ENCODE peak calls at places on chromosomes 6 and 20, in seven cellular contexts. N is brain microvascular endothelial cell, J is vagina, D is A549, F is psoas muscle, S is fibroblast of lung, L is PC-3. Q is an unnamed sample.
A peak's percentile ranks its signal among the peaks of the same experiment; 100 is the strongest.

GRCh38 chr20:23108871-23109270 is 22.7 kb upstream of the CD93 start:
- DNase-seq in N (no peak), J (no peak), D (no peak), F (no peak), S (no peak), L (no peak), Q (no peak)

GRCh38 chr20:10902174-10902573 is 228.4 kb upstream of the JAG1 start:
- DNase-seq in N (no peak), J (no peak), D (no peak), F (no peak), S (no peak), L (no peak), Q (no peak)

GRCh38 chr6:111625511-111626331 is 20.0 kb upstream of the TRAF3IP2 start:
- DNase-seq in N (peak; percentile 24), J (no peak), D (no peak), F (peak; percentile 76), S (peak; percentile 71), L (no peak), Q (peak; percentile 62)

GRCh38 chr6:21665436-21666199 is 72.1 kb downstream of the SOX4 start:
- DNase-seq in N (no peak), J (no peak), D (no peak), F (peak; percentile 50), S (no peak), L (no peak), Q (no peak)

GRCh38 chr6:135159531-135159930 is 21.6 kb upstream of the MYB start:
- DNase-seq in N (no peak), J (no peak), D (no peak), F (no peak), S (no peak), L (no peak), Q (no peak)

GRCh38 chr6:1780468-1780867 is 170.8 kb downstream of the FOXC1 start:
- DNase-seq in N (no peak), J (no peak), D (no peak), F (no peak), S (no peak), L (no peak), Q (no peak)

GRCh38 chr6:26514984-26515383 is 14.9 kb downstream of the BTN1A1 start:
- DNase-seq in N (no peak), J (no peak), D (no peak), F (no peak), S (no peak), L (no peak), Q (no peak)

GRCh38 chr20:17664025-17664638 is 17.9 kb downstream of the RRBP1 start:
- DNase-seq in N (no peak), J (no peak), D (no peak), F (no peak), S (no peak), L (no peak), Q (no peak)

GRCh38 chr6:163320402-163320801 is 94.1 kb upstream of the QKI start:
- DNase-seq in N (no peak), J (no peak), D (no peak), F (no peak), S (no peak), L (no peak), Q (no peak)

GRCh38 chr20:1537731-1538058 is 19.8 kb downstream of the SIRPD start:
- DNase-seq in N (no peak), J (no peak), D (no peak), F (peak; percentile 59), S (no peak), L (no peak), Q (no peak)
- H3K4me3 ChIP-seq in N (no peak overlapping the region), J (no peak overlapping the region), D (no peak overlapping the region), F (no peak overlapping the region), S (no peak overlapping the region), L (no peak overlapping the region), Q (no peak overlapping the region)

GRCh38 chr6:117497237-117497636 is 14.8 kb downstream of the DCBLD1 start:
- DNase-seq in N (no peak), J (no peak), D (no peak), F (no peak), S (no peak), L (no peak), Q (no peak)
- H3K4me3 ChIP-seq in N (no peak overlapping the region), J (no peak overlapping the region), D (peak overlapping the region; percentile 7), F (no peak overlapping the region), S (no peak overlapping the region), L (no peak overlapping the region), Q (no peak overlapping the region)

GRCh38 chr6:44356432-44356950 is 14.0 kb downstream of the SPATS1 start:
- DNase-seq in N (no peak), J (no peak), D (no peak), F (no peak), S (no peak), L (no peak), Q (no peak)
- H3K4me3 ChIP-seq in N (no peak overlapping the region), J (no peak overlapping the region), D (no peak overlapping the region), F (no peak overlapping the region), S (no peak overlapping the region), L (no peak overlapping the region), Q (no peak overlapping the region)

GRCh38 chr6:44225579-44226325 is 2.4 kb downstream of the SLC29A1 start:
- DNase-seq in N (no peak), J (no peak), D (no peak), F (no peak), S (no peak), L (no peak), Q (no peak)
- H3K4me3 ChIP-seq in N (no peak overlapping the region), J (no peak overlapping the region), D (no peak overlapping the region), F (peak overlapping the region; percentile 71), S (no peak overlapping the region), L (no peak overlapping the region), Q (peak overlapping the region; percentile 6)

GRCh38 chr6:105136433-105137350 is 43.1 kb downstream of the POPDC3 start:
- DNase-seq in N (peak; percentile 25), J (no peak), D (peak; percentile 57), F (peak; percentile 92), S (peak; percentile 60), L (no peak), Q (no peak)
- H3K4me3 ChIP-seq in N (peak overlapping the region; percentile 77), J (peak overlapping the region; percentile 69), D (peak overlapping the region; percentile 94), F (peak overlapping the region; percentile 84), S (peak overlapping the region; percentile 83), L (no peak overlapping the region), Q (peak overlapping the region; percentile 81)

GRCh38 chr6:159510141-159510540 is 182.9 kb downstream of the SOD2 start:
- DNase-seq in N (no peak), J (no peak), D (no peak), F (no peak), S (no peak), L (no peak), Q (no peak)
- H3K4me3 ChIP-seq in N (no peak overlapping the region), J (no peak overlapping the region), D (no peak overlapping the region), F (no peak overlapping the region), S (no peak overlapping the region), L (no peak overlapping the region), Q (no peak overlapping the region)

GRCh38 chr6:170076466-170077165 is 214.3 kb downstream of the DLL1 start:
- DNase-seq in N (no peak), J (no peak), D (no peak), F (no peak), S (no peak), L (no peak), Q (no peak)

GRCh38 chr6:170073846-170074245 is 217.0 kb downstream of the DLL1 start:
- DNase-seq in N (no peak), J (no peak), D (no peak), F (no peak), S (no peak), L (no peak), Q (no peak)

GRCh38 chr6:170074435-170074834 is 216.4 kb downstream of the DLL1 start:
- DNase-seq in N (no peak), J (no peak), D (no peak), F (no peak), S (no peak), L (no peak), Q (no peak)

GRCh38 chr6:170075659-170076223 is 215.1 kb downstream of the DLL1 start:
- DNase-seq in N (no peak), J (no peak), D (no peak), F (no peak), S (no peak), L (no peak), Q (no peak)

GRCh38 chr6:170074907-170075306 is 216.0 kb downstream of the DLL1 start:
- DNase-seq in N (no peak), J (no peak), D (no peak), F (no peak), S (no peak), L (no peak), Q (no peak)
- H3K4me3 ChIP-seq in N (no peak overlapping the region), J (no peak overlapping the region), D (no peak overlapping the region), F (no peak overlapping the region), S (no peak overlapping the region), L (no peak overlapping the region), Q (no peak overlapping the region)

GRCh38 chr6:34894693-34895092 is 5.6 kb downstream of the ANKS1A start:
- DNase-seq in N (no peak), J (no peak), D (no peak), F (no peak), S (no peak), L (no peak), Q (no peak)
- H3K4me3 ChIP-seq in N (no peak overlapping the region), J (no peak overlapping the region), D (no peak overlapping the region), F (no peak overlapping the region), S (no peak overlapping the region), L (no peak overlapping the region), Q (no peak overlapping the region)

GRCh38 chr6:37512400-37512958 is 12.8 kb upstream of the CCDC167 start:
- DNase-seq in N (no peak), J (no peak), D (no peak), F (no peak), S (no peak), L (no peak), Q (no peak)

GRCh38 chr6:37513155-37513554 is 13.5 kb upstream of the CCDC167 start:
- DNase-seq in N (no peak), J (no peak), D (no peak), F (no peak), S (no peak), L (no peak), Q (no peak)

GRCh38 chr6:37514377-37514776 is 14.7 kb upstream of the CCDC167 start:
- DNase-seq in N (peak; percentile 60), J (no peak), D (no peak), F (no peak), S (peak; percentile 28), L (peak; percentile 78), Q (peak; percentile 22)

GRCh38 chr6:37514840-37515239 is 15.1 kb upstream of the CCDC167 start:
- DNase-seq in N (no peak), J (no peak), D (no peak), F (no peak), S (no peak), L (no peak), Q (no peak)

DNA sequence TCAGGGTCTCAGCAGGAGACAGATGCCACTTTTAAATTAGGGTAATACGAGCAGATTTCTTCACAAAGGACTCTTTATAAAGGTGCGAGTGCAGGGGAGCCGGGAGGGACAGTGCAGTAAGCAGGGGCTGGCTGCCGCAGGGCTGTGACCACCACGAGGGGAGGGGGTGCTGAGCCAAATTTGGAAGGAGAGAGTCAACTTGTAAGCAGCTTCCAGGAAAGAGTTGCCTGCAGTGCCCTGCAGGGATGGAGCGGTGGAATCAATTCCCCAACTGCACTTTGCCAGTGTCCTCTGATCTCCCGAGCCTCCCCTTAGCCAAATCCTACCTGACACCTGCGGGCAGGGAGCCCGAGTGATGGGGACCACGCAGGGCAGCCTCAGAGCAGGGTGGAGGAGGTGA is 13.9 kb upstream of the CCDC167 start:
- DNase-seq in N (no peak), J (no peak), D (no peak), F (no peak), S (no peak), L (no peak), Q (no peak)
- H3K4me3 ChIP-seq in N (no peak overlapping the region), J (no peak overlapping the region), D (no peak overlapping the region), F (no peak overlapping the region), S (no peak overlapping the region), L (no peak overlapping the region), Q (no peak overlapping the region)